ENCODE peak calls at places on chromosomes 4 and X, in five cellular contexts. One of them, this sample, is unnamed.

GRCh38 chr4:135368826-135369225 is 1167.2 kb upstream of the PABPC4L start:
- DNase-seq in activated CD8-positive, alpha-beta memory T cell treated with anti-CD3 and anti-CD28 coated beads for 4 hours: no peak
- DNase-seq in coronary artery: no peak
- DNase-seq in IMR-90: peak
- DNase-seq in activated CD4-positive, alpha-beta T cell treated with anti-CD3 and anti-CD28 coated beads, Interleukin-2, amount 10 ng/mL, durations not matched to agents 7 days and 5 days: no peak
- DNase-seq in this sample: no peak

GRCh38 chrX:48467331-48467761 is 2.7 kb downstream of the SLC38A5 start:
- DNase-seq in activated CD8-positive, alpha-beta memory T cell treated with anti-CD3 and anti-CD28 coated beads for 4 hours: no peak
- DNase-seq in IMR-90: no peak
- DNase-seq in coronary artery: no peak
- DNase-seq in activated CD4-positive, alpha-beta T cell treated with anti-CD3 and anti-CD28 coated beads, Interleukin-2, amount 10 ng/mL, durations not matched to agents 7 days and 5 days: no peak
- DNase-seq in this sample: peak

GRCh38 chrX:139113682-139114081 is 402.2 kb upstream of the FGF13 start:
- DNase-seq in coronary artery: no peak
- DNase-seq in activated CD4-positive, alpha-beta T cell treated with anti-CD3 and anti-CD28 coated beads, Interleukin-2, amount 10 ng/mL, durations not matched to agents 7 days and 5 days: no peak
- DNase-seq in IMR-90: no peak
- DNase-seq in activated CD8-positive, alpha-beta memory T cell treated with anti-CD3 and anti-CD28 coated beads for 4 hours: no peak
- DNase-seq in this sample: no peak

GRCh38 chr4:144599621-144600020 is 46.3 kb upstream of the HHIP start:
- DNase-seq in IMR-90: peak
- DNase-seq in activated CD4-positive, alpha-beta T cell treated with anti-CD3 and anti-CD28 coated beads, Interleukin-2, amount 10 ng/mL, durations not matched to agents 7 days and 5 days: no peak
- DNase-seq in activated CD8-positive, alpha-beta memory T cell treated with anti-CD3 and anti-CD28 coated beads for 4 hours: no peak
- DNase-seq in coronary artery: no peak
- DNase-seq in this sample: no peak

GRCh38 chrX:71144651-71145050 is at the start of gene NLGN3:
- DNase-seq in activated CD8-positive, alpha-beta memory T cell treated with anti-CD3 and anti-CD28 coated beads for 4 hours: no peak
- DNase-seq in coronary artery: no peak
- DNase-seq in activated CD4-positive, alpha-beta T cell treated with anti-CD3 and anti-CD28 coated beads, Interleukin-2, amount 10 ng/mL, durations not matched to agents 7 days and 5 days: no peak
- DNase-seq in IMR-90: no peak
- DNase-seq in this sample: peak

GRCh38 chr4:71231073-71231752 is 107.6 kb upstream of the SLC4A4 start:
- DNase-seq in activated CD4-positive, alpha-beta T cell treated with anti-CD3 and anti-CD28 coated beads, Interleukin-2, amount 10 ng/mL, durations not matched to agents 7 days and 5 days: no peak
- DNase-seq in activated CD8-positive, alpha-beta memory T cell treated with anti-CD3 and anti-CD28 coated beads for 4 hours: no peak
- DNase-seq in coronary artery: peak
- DNase-seq in IMR-90: peak
- DNase-seq in this sample: no peak

GRCh38 chr4:145842224-145842887 is 96.3 kb downstream of the ZNF827 start:
- DNase-seq in activated CD4-positive, alpha-beta T cell treated with anti-CD3 and anti-CD28 coated beads, Interleukin-2, amount 10 ng/mL, durations not matched to agents 7 days and 5 days: no peak
- DNase-seq in activated CD8-positive, alpha-beta memory T cell treated with anti-CD3 and anti-CD28 coated beads for 4 hours: no peak
- DNase-seq in coronary artery: no peak
- DNase-seq in IMR-90: no peak
- DNase-seq in this sample: no peak

GRCh38 chr4:140756292-140757219 is at the start of gene TBC1D9:
- DNase-seq in activated CD8-positive, alpha-beta memory T cell treated with anti-CD3 and anti-CD28 coated beads for 4 hours: no peak
- DNase-seq in activated CD4-positive, alpha-beta T cell treated with anti-CD3 and anti-CD28 coated beads, Interleukin-2, amount 10 ng/mL, durations not matched to agents 7 days and 5 days: no peak
- DNase-seq in coronary artery: peak
- DNase-seq in IMR-90: peak
- DNase-seq in this sample: peak

GRCh38 chrX:56792270-56793111 is 63.4 kb downstream of the NBDY start:
- DNase-seq in IMR-90: no peak
- DNase-seq in activated CD4-positive, alpha-beta T cell treated with anti-CD3 and anti-CD28 coated beads, Interleukin-2, amount 10 ng/mL, durations not matched to agents 7 days and 5 days: no peak
- DNase-seq in activated CD8-positive, alpha-beta memory T cell treated with anti-CD3 and anti-CD28 coated beads for 4 hours: no peak
- DNase-seq in coronary artery: peak
- DNase-seq in this sample: no peak

GRCh38 chrX:65300104-65300809 is 234.3 kb downstream of the LAS1L start:
- DNase-seq in coronary artery: no peak
- DNase-seq in activated CD8-positive, alpha-beta memory T cell treated with anti-CD3 and anti-CD28 coated beads for 4 hours: no peak
- DNase-seq in IMR-90: no peak
- DNase-seq in activated CD4-positive, alpha-beta T cell treated with anti-CD3 and anti-CD28 coated beads, Interleukin-2, amount 10 ng/mL, durations not matched to agents 7 days and 5 days: no peak
- DNase-seq in this sample: no peak

GRCh38 chrX:130594453-130594916 is 192.7 kb downstream of the RBMX2 start:
- DNase-seq in activated CD4-positive, alpha-beta T cell treated with anti-CD3 and anti-CD28 coated beads, Interleukin-2, amount 10 ng/mL, durations not matched to agents 7 days and 5 days: no peak
- DNase-seq in IMR-90: no peak
- DNase-seq in coronary artery: no peak
- DNase-seq in activated CD8-positive, alpha-beta memory T cell treated with anti-CD3 and anti-CD28 coated beads for 4 hours: no peak
- DNase-seq in this sample: peak

GRCh38 chrX:44227981-44228380 is 115.5 kb downstream of the EFHC2 start:
- DNase-seq in activated CD8-positive, alpha-beta memory T cell treated with anti-CD3 and anti-CD28 coated beads for 4 hours: no peak
- DNase-seq in activated CD4-positive, alpha-beta T cell treated with anti-CD3 and anti-CD28 coated beads, Interleukin-2, amount 10 ng/mL, durations not matched to agents 7 days and 5 days: no peak
- DNase-seq in IMR-90: no peak
- DNase-seq in coronary artery: no peak
- DNase-seq in this sample: no peak

GRCh38 chrX:13043138-13043537 is 1.3 kb downstream of the FAM9C start:
- DNase-seq in coronary artery: no peak
- DNase-seq in activated CD8-positive, alpha-beta memory T cell treated with anti-CD3 and anti-CD28 coated beads for 4 hours: no peak
- DNase-seq in IMR-90: no peak
- DNase-seq in activated CD4-positive, alpha-beta T cell treated with anti-CD3 and anti-CD28 coated beads, Interleukin-2, amount 10 ng/mL, durations not matched to agents 7 days and 5 days: no peak
- DNase-seq in this sample: no peak

GRCh38 chr4:28001698-28002097 is 1141.1 kb downstream of the STIM2 start:
- DNase-seq in IMR-90: no peak
- DNase-seq in coronary artery: no peak
- DNase-seq in activated CD8-positive, alpha-beta memory T cell treated with anti-CD3 and anti-CD28 coated beads for 4 hours: no peak
- DNase-seq in activated CD4-positive, alpha-beta T cell treated with anti-CD3 and anti-CD28 coated beads, Interleukin-2, amount 10 ng/mL, durations not matched to agents 7 days and 5 days: no peak
- DNase-seq in this sample: no peak

GRCh38 chrX:151393514-151393913 is 3.5 kb upstream of the VMA21 start:
- DNase-seq in coronary artery: no peak
- DNase-seq in activated CD8-positive, alpha-beta memory T cell treated with anti-CD3 and anti-CD28 coated beads for 4 hours: no peak
- DNase-seq in IMR-90: no peak
- DNase-seq in activated CD4-positive, alpha-beta T cell treated with anti-CD3 and anti-CD28 coated beads, Interleukin-2, amount 10 ng/mL, durations not matched to agents 7 days and 5 days: peak
- DNase-seq in this sample: peak

GRCh38 chr4:139524062-139524631 is 31.9 kb downstream of the SETD7 start:
- DNase-seq in coronary artery: no peak
- DNase-seq in activated CD4-positive, alpha-beta T cell treated with anti-CD3 and anti-CD28 coated beads, Interleukin-2, amount 10 ng/mL, durations not matched to agents 7 days and 5 days: no peak
- DNase-seq in IMR-90: peak
- DNase-seq in activated CD8-positive, alpha-beta memory T cell treated with anti-CD3 and anti-CD28 coated beads for 4 hours: no peak
- DNase-seq in this sample: no peak

GRCh38 chr4:162700358-162700757 is 466.3 kb downstream of the NAF1 start:
- DNase-seq in activated CD8-positive, alpha-beta memory T cell treated with anti-CD3 and anti-CD28 coated beads for 4 hours: no peak
- DNase-seq in coronary artery: no peak
- DNase-seq in activated CD4-positive, alpha-beta T cell treated with anti-CD3 and anti-CD28 coated beads, Interleukin-2, amount 10 ng/mL, durations not matched to agents 7 days and 5 days: no peak
- DNase-seq in IMR-90: no peak
- DNase-seq in this sample: no peak

GRCh38 chrX:110086916-110087484 is 84.1 kb downstream of the TMEM164 start:
- DNase-seq in activated CD4-positive, alpha-beta T cell treated with anti-CD3 and anti-CD28 coated beads, Interleukin-2, amount 10 ng/mL, durations not matched to agents 7 days and 5 days: no peak
- DNase-seq in activated CD8-positive, alpha-beta memory T cell treated with anti-CD3 and anti-CD28 coated beads for 4 hours: no peak
- DNase-seq in coronary artery: no peak
- DNase-seq in IMR-90: peak
- DNase-seq in this sample: peak

GRCh38 chr4:99763635-99764101 is 53.0 kb upstream of the DAPP1 start:
- DNase-seq in activated CD4-positive, alpha-beta T cell treated with anti-CD3 and anti-CD28 coated beads, Interleukin-2, amount 10 ng/mL, durations not matched to agents 7 days and 5 days: no peak
- DNase-seq in activated CD8-positive, alpha-beta memory T cell treated with anti-CD3 and anti-CD28 coated beads for 4 hours: no peak
- DNase-seq in coronary artery: no peak
- DNase-seq in IMR-90: peak
- DNase-seq in this sample: no peak

GRCh38 chr4:69830529-69831269 is 29.2 kb downstream of the SULT1E1 start:
- DNase-seq in activated CD4-positive, alpha-beta T cell treated with anti-CD3 and anti-CD28 coated beads, Interleukin-2, amount 10 ng/mL, durations not matched to agents 7 days and 5 days: no peak
- DNase-seq in coronary artery: no peak
- DNase-seq in activated CD8-positive, alpha-beta memory T cell treated with anti-CD3 and anti-CD28 coated beads for 4 hours: no peak
- DNase-seq in IMR-90: no peak
- DNase-seq in this sample: peak

GRCh38 chr4:53480909-53481308 is 103.5 kb downstream of the FIP1L1 start:
- DNase-seq in coronary artery: no peak
- DNase-seq in IMR-90: peak
- DNase-seq in activated CD8-positive, alpha-beta memory T cell treated with anti-CD3 and anti-CD28 coated beads for 4 hours: no peak
- DNase-seq in activated CD4-positive, alpha-beta T cell treated with anti-CD3 and anti-CD28 coated beads, Interleukin-2, amount 10 ng/mL, durations not matched to agents 7 days and 5 days: no peak
- DNase-seq in this sample: no peak

GRCh38 chrX:53678667-53679066 is 7.9 kb downstream of the HUWE1 start:
- DNase-seq in coronary artery: no peak
- DNase-seq in activated CD4-positive, alpha-beta T cell treated with anti-CD3 and anti-CD28 coated beads, Interleukin-2, amount 10 ng/mL, durations not matched to agents 7 days and 5 days: peak
- DNase-seq in IMR-90: no peak
- DNase-seq in activated CD8-positive, alpha-beta memory T cell treated with anti-CD3 and anti-CD28 coated beads for 4 hours: no peak
- DNase-seq in this sample: peak

GRCh38 chrX:150058728-150059127 is 120.4 kb upstream of the EOLA2 start:
- DNase-seq in coronary artery: no peak
- DNase-seq in activated CD4-positive, alpha-beta T cell treated with anti-CD3 and anti-CD28 coated beads, Interleukin-2, amount 10 ng/mL, durations not matched to agents 7 days and 5 days: no peak
- DNase-seq in IMR-90: no peak
- DNase-seq in activated CD8-positive, alpha-beta memory T cell treated with anti-CD3 and anti-CD28 coated beads for 4 hours: no peak
- DNase-seq in this sample: no peak

GRCh38 chr4:165493359-165493758 is 114.6 kb downstream of the CPE start:
- DNase-seq in activated CD4-positive, alpha-beta T cell treated with anti-CD3 and anti-CD28 coated beads, Interleukin-2, amount 10 ng/mL, durations not matched to agents 7 days and 5 days: peak
- DNase-seq in coronary artery: no peak
- DNase-seq in activated CD8-positive, alpha-beta memory T cell treated with anti-CD3 and anti-CD28 coated beads for 4 hours: peak
- DNase-seq in IMR-90: peak
- DNase-seq in this sample: peak

GRCh38 chrX:51332188-51332942 is at the start of gene NUDT10:
- DNase-seq in activated CD8-positive, alpha-beta memory T cell treated with anti-CD3 and anti-CD28 coated beads for 4 hours: no peak
- DNase-seq in activated CD4-positive, alpha-beta T cell treated with anti-CD3 and anti-CD28 coated beads, Interleukin-2, amount 10 ng/mL, durations not matched to agents 7 days and 5 days: peak
- DNase-seq in coronary artery: peak
- DNase-seq in IMR-90: peak
- DNase-seq in this sample: no peak

GRCh38 chrX:70434914-70435586 is 9.6 kb upstream of the DLG3 start:
- DNase-seq in IMR-90: peak
- DNase-seq in coronary artery: no peak
- DNase-seq in activated CD4-positive, alpha-beta T cell treated with anti-CD3 and anti-CD28 coated beads, Interleukin-2, amount 10 ng/mL, durations not matched to agents 7 days and 5 days: no peak
- DNase-seq in activated CD8-positive, alpha-beta memory T cell treated with anti-CD3 and anti-CD28 coated beads for 4 hours: no peak
- DNase-seq in this sample: no peak

GRCh38 chr4:38071801-38072567 is 111.8 kb downstream of the PTTG2 start:
- DNase-seq in IMR-90: peak
- DNase-seq in activated CD8-positive, alpha-beta memory T cell treated with anti-CD3 and anti-CD28 coated beads for 4 hours: no peak
- DNase-seq in activated CD4-positive, alpha-beta T cell treated with anti-CD3 and anti-CD28 coated beads, Interleukin-2, amount 10 ng/mL, durations not matched to agents 7 days and 5 days: no peak
- DNase-seq in coronary artery: no peak
- DNase-seq in this sample: peak

GRCh38 chrX:19886888-19887531 is 390 bp downstream of the SH3KBP1 start:
- DNase-seq in coronary artery: no peak
- DNase-seq in IMR-90: no peak
- DNase-seq in activated CD4-positive, alpha-beta T cell treated with anti-CD3 and anti-CD28 coated beads, Interleukin-2, amount 10 ng/mL, durations not matched to agents 7 days and 5 days: peak
- DNase-seq in activated CD8-positive, alpha-beta memory T cell treated with anti-CD3 and anti-CD28 coated beads for 4 hours: no peak
- DNase-seq in this sample: peak

GRCh38 chr4:172982151-172982590 is 186.4 kb upstream of the GALNT7 start:
- DNase-seq in activated CD4-positive, alpha-beta T cell treated with anti-CD3 and anti-CD28 coated beads, Interleukin-2, amount 10 ng/mL, durations not matched to agents 7 days and 5 days: no peak
- DNase-seq in coronary artery: no peak
- DNase-seq in activated CD8-positive, alpha-beta memory T cell treated with anti-CD3 and anti-CD28 coated beads for 4 hours: no peak
- DNase-seq in IMR-90: peak
- DNase-seq in this sample: no peak

GRCh38 chr4:123433976-123434375 is 37.4 kb downstream of the SPRY1 start:
- DNase-seq in activated CD8-positive, alpha-beta memory T cell treated with anti-CD3 and anti-CD28 coated beads for 4 hours: no peak
- DNase-seq in activated CD4-positive, alpha-beta T cell treated with anti-CD3 and anti-CD28 coated beads, Interleukin-2, amount 10 ng/mL, durations not matched to agents 7 days and 5 days: no peak
- DNase-seq in IMR-90: no peak
- DNase-seq in coronary artery: no peak
- DNase-seq in this sample: no peak

GRCh38 chrX:5936438-5936837 is 292.2 kb downstream of the NLGN4X start:
- DNase-seq in IMR-90: no peak
- DNase-seq in coronary artery: no peak
- DNase-seq in activated CD4-positive, alpha-beta T cell treated with anti-CD3 and anti-CD28 coated beads, Interleukin-2, amount 10 ng/mL, durations not matched to agents 7 days and 5 days: no peak
- DNase-seq in activated CD8-positive, alpha-beta memory T cell treated with anti-CD3 and anti-CD28 coated beads for 4 hours: no peak
- DNase-seq in this sample: no peak

GRCh38 chr4:80171251-80171650 is 26.1 kb upstream of the PRDM8 start:
- DNase-seq in activated CD8-positive, alpha-beta memory T cell treated with anti-CD3 and anti-CD28 coated beads for 4 hours: no peak
- DNase-seq in coronary artery: no peak
- DNase-seq in activated CD4-positive, alpha-beta T cell treated with anti-CD3 and anti-CD28 coated beads, Interleukin-2, amount 10 ng/mL, durations not matched to agents 7 days and 5 days: no peak
- DNase-seq in IMR-90: peak
- DNase-seq in this sample: no peak

GRCh38 chr4:9987749-9988346 is 33.4 kb downstream of the SLC2A9 start:
- DNase-seq in activated CD8-positive, alpha-beta memory T cell treated with anti-CD3 and anti-CD28 coated beads for 4 hours: no peak
- DNase-seq in coronary artery: no peak
- DNase-seq in activated CD4-positive, alpha-beta T cell treated with anti-CD3 and anti-CD28 coated beads, Interleukin-2, amount 10 ng/mL, durations not matched to agents 7 days and 5 days: no peak
- DNase-seq in IMR-90: no peak
- DNase-seq in this sample: no peak

GRCh38 chr4:88077911-88078310 is 70.5 kb downstream of the PKD2 start:
- DNase-seq in activated CD8-positive, alpha-beta memory T cell treated with anti-CD3 and anti-CD28 coated beads for 4 hours: no peak
- DNase-seq in coronary artery: no peak
- DNase-seq in activated CD4-positive, alpha-beta T cell treated with anti-CD3 and anti-CD28 coated beads, Interleukin-2, amount 10 ng/mL, durations not matched to agents 7 days and 5 days: no peak
- DNase-seq in IMR-90: no peak
- DNase-seq in this sample: no peak

GRCh38 chrX:71604141-71604540 is 14.2 kb downstream of the CXCR3 start:
- DNase-seq in activated CD8-positive, alpha-beta memory T cell treated with anti-CD3 and anti-CD28 coated beads for 4 hours: no peak
- DNase-seq in coronary artery: no peak
- DNase-seq in activated CD4-positive, alpha-beta T cell treated with anti-CD3 and anti-CD28 coated beads, Interleukin-2, amount 10 ng/mL, durations not matched to agents 7 days and 5 days: no peak
- DNase-seq in IMR-90: peak
- DNase-seq in this sample: no peak

GRCh38 chrX:39073131-39073530 is 271.9 kb downstream of the MID1IP1 start:
- DNase-seq in IMR-90: no peak
- DNase-seq in coronary artery: no peak
- DNase-seq in activated CD8-positive, alpha-beta memory T cell treated with anti-CD3 and anti-CD28 coated beads for 4 hours: no peak
- DNase-seq in activated CD4-positive, alpha-beta T cell treated with anti-CD3 and anti-CD28 coated beads, Interleukin-2, amount 10 ng/mL, durations not matched to agents 7 days and 5 days: no peak
- DNase-seq in this sample: no peak

GRCh38 chr4:14792702-14793227 is 209.5 kb upstream of the CPEB2 start:
- DNase-seq in activated CD4-positive, alpha-beta T cell treated with anti-CD3 and anti-CD28 coated beads, Interleukin-2, amount 10 ng/mL, durations not matched to agents 7 days and 5 days: no peak
- DNase-seq in coronary artery: no peak
- DNase-seq in activated CD8-positive, alpha-beta memory T cell treated with anti-CD3 and anti-CD28 coated beads for 4 hours: no peak
- DNase-seq in IMR-90: no peak
- DNase-seq in this sample: no peak

GRCh38 chr4:63370997-63371396 is 1038.3 kb downstream of the TECRL start:
- DNase-seq in IMR-90: no peak
- DNase-seq in activated CD4-positive, alpha-beta T cell treated with anti-CD3 and anti-CD28 coated beads, Interleukin-2, amount 10 ng/mL, durations not matched to agents 7 days and 5 days: no peak
- DNase-seq in coronary artery: no peak
- DNase-seq in activated CD8-positive, alpha-beta memory T cell treated with anti-CD3 and anti-CD28 coated beads for 4 hours: no peak
- DNase-seq in this sample: no peak

GRCh38 chr4:5979981-5980380 is 38.2 kb downstream of the C4orf50 start:
- DNase-seq in activated CD8-positive, alpha-beta memory T cell treated with anti-CD3 and anti-CD28 coated beads for 4 hours: no peak
- DNase-seq in coronary artery: peak
- DNase-seq in activated CD4-positive, alpha-beta T cell treated with anti-CD3 and anti-CD28 coated beads, Interleukin-2, amount 10 ng/mL, durations not matched to agents 7 days and 5 days: no peak
- DNase-seq in IMR-90: no peak
- DNase-seq in this sample: no peak